ENCODE peak calls at places on chromosomes 16 and 17, in four cellular contexts. F is H1, D is thyroid gland, S is A549. J is an unnamed sample. For H3K4me1, the result is how much of the 10 kb centered on the place peaks cover.

GRCh38 chr16:56927471-56927870 is 4.5 kb upstream of the HERPUD1 start:
- DNase-seq in F (no peak), D (no peak), S (no peak), J (no peak)

GRCh38 chr16:77961811-77962210 is 60.5 kb upstream of the CLEC3A start:
- DNase-seq in F (no peak), D (no peak), S (no peak), J (no peak)

GRCh38 chr17:57086069-57086930 is 1.3 kb downstream of the AKAP1 start:
- DNase-seq in F (peak), D (peak), S (peak), J (no peak)

GRCh38 chr16:89104303-89104702 is 10.7 kb downstream of the ACSF3 start:
- DNase-seq in F (no peak), D (no peak), S (no peak), J (no peak)

GRCh38 chr17:47895254-47895855 is 681 bp upstream of the SP2 start:
- DNase-seq in F (no peak), D (peak), S (peak), J (no peak)

GRCh38 chr16:87056551-87056950 is 260.6 kb downstream of the C16orf95 start:
- DNase-seq in F (no peak), D (no peak), S (no peak), J (no peak)

GRCh38 chr16:69744363-69745231 is 10.1 kb downstream of the NOB1 start:
- DNase-seq in F (no peak), D (no peak), S (no peak), J (no peak)

GRCh38 chr17:35094902-35095301 is 24.8 kb downstream of the RAD51D start:
- DNase-seq in F (no peak), D (no peak), S (no peak), J (no peak)

GRCh38 chr17:75913537-75914210 is 9.0 kb upstream of the MRPL38 start:
- DNase-seq in F (no peak), D (no peak), S (no peak), J (no peak)

GRCh38 chr16:26672206-26672605 is 394.5 kb upstream of the C16orf82 start:
- DNase-seq in F (no peak), D (no peak), S (no peak), J (no peak)

GRCh38 chr16:54654429-54654828 is 276.2 kb upstream of the IRX5 start:
- DNase-seq in F (no peak), D (no peak), S (no peak), J (no peak)

GRCh38 chr17:69575346-69575761 is 160.9 kb downstream of the MAP2K6 start:
- DNase-seq in F (no peak), D (peak), S (no peak), J (no peak)

GRCh38 chr17:39754161-39754957 is 16.6 kb downstream of the GRB7 start:
- DNase-seq in F (peak), D (peak), S (peak), J (peak)
- TF ChIP-seq CTCF in F (peak), D (peak), S (peak), J (peak)

GRCh38 chr17:39626671-39627169 is at the start of gene PPP1R1B:
- DNase-seq in F (peak), D (no peak), S (no peak), J (no peak)
- TF ChIP-seq POLR2A in F (no peak), D (no peak), S (no peak), J (no peak)

GRCh38 chr17:1997146-1997586 is 28.0 kb downstream of the RTN4RL1 start:
- DNase-seq in F (no peak), D (no peak), S (peak), J (no peak)
- H3K4me1 ChIP-seq in F (under half), D (under half), S (under half), J (under half)

GRCh38 chr17:6473128-6473767 is 29.0 kb downstream of the PIMREG start:
- DNase-seq in F (peak), D (peak), S (peak), J (no peak)
- TF ChIP-seq CTCF in F (peak), D (peak), S (peak), J (peak)

GRCh38 chr16:23678430-23679273 is at the start of gene PLK1:
- DNase-seq in F (peak), D (peak), S (peak), J (no peak)
- TF ChIP-seq POLR2A in F (peak), D (no peak), S (peak), J (no peak)

GRCh38 chr16:14303654-14304394 is 232.7 kb downstream of the MRTFB start:
- DNase-seq in F (no peak), D (no peak), S (no peak), J (no peak)
- H3K4me1 ChIP-seq in F (under half), D (under half), S (under half), J (under half)

DNA sequence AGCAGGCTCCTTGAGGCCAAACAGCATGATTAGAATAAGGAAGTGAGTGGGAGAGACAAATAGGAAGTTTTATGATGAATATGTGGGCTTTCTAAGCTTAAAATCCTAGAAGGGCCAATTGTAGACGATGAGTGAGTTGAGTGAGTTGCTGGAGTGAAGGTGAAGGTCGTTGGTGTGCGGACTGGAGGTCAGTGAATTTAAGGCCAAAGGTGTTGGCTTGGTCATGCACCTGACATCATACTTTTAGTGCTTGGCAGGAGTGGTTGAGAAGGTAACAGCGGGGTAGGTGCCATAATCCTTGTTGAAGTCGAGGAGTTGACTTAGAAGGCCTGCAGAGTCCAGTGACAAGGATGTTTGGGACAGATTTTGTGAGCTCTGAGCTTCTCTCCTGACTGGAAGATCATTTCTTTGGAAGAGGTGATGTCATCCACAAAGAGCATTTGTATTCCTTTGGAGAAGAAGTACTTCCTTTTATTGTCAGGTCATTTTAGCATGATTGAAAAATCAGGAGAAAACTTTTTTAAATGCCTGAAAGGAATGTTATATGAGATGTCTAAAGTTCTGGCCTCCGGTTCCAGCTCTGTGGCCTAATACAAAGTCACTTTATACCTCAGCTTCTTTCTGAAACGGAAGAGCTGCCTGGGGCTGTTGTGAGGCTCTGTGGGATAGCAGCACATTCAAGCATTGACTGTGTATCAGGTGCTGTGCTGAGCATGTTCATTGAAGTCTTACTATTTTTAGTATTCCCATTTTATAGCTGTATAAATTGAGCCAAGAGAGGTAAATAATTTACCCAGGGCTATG is 53.6 kb upstream of the TBX2 start:
- DNase-seq in F (no peak), D (no peak), S (no peak), J (no peak)
- TF ChIP-seq CTCF in F (no peak), D (no peak), S (no peak), J (no peak)

DNA sequence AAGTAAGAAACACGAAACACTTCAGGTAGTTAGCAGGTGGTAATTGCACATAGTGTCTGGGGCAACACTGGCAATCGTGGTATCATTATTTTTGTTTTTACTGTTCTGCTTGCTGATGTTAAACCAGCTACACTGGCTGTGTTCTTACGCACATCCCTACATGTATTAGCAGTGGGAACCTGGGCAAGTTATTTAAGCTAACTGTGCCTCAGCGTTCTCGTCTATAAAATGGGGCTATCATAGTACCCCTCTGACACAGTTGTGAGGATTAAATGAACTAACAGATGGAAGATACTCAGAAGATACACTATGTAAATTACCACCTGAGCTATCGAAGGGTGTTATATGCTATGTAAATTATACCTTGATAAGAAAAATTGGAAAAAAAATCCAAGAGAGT is 117.4 kb downstream of the SNX29 start:
- DNase-seq in F (no peak), D (no peak), S (no peak), J (no peak)
- TF ChIP-seq POLR2A in F (no peak), D (no peak), S (no peak), J (no peak)

GRCh38 chr16:85312642-85313540 is 200.6 kb upstream of the CIBAR2 start:
- DNase-seq in F (peak), D (peak), S (no peak), J (no peak)

GRCh38 chr16:85311741-85312140 is 199.5 kb upstream of the CIBAR2 start:
- DNase-seq in F (no peak), D (no peak), S (no peak), J (no peak)

GRCh38 chr16:85312174-85312573 is 199.9 kb upstream of the CIBAR2 start:
- DNase-seq in F (no peak), D (peak), S (no peak), J (no peak)

GRCh38 chr16:85314633-85315032 is 202.4 kb upstream of the CIBAR2 start:
- DNase-seq in F (no peak), D (no peak), S (no peak), J (no peak)

DNA sequence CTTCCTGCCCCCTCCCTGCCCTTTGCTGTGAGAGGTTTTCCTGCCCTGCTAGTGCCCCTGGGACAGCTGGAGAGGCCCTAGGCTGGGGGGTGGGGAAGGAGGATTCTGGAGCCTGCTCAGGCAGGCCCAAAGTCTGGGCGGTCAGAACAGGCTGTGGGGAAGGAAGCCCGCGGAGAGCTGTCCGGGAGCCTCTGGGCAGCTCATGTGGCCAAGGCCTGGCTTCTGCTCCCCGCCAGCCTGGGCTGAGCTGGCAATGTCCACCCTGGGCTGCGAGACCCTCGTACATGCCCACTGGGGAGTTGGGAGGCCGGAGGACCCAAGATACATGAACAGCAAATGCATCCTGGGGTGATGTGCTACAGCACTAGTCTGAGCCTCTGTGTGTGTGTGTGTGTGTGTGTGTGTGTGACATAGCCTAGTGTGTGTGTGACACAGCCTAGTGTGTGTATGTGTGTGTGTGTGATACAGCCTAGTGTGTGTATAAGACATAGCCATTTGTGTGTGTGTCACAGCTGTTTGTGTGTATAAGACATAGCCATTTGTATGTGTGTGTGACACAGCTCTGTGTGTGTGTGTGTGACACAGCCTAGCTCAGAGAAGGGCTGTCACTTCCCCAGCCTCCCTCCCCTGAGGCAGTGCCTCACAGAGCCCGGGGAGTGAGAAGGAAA is 201.4 kb upstream of the CIBAR2 start:
- DNase-seq in F (no peak), D (peak), S (no peak), J (no peak)
- H3K4me1 ChIP-seq in F (under half), D (half or more), S (under half), J (under half)

GRCh38 chr17:63035271-63035670 is 69.2 kb downstream of the TANC2 start:
- DNase-seq in F (no peak), D (no peak), S (no peak), J (no peak)
- TF ChIP-seq CTCF in F (no peak), D (no peak), S (no peak), J (no peak)